ENCODE peak calls at places on chromosomes 16 and 17, in four cellular contexts. M is T-cell, I is fibroblast of mammary gland, T is DND-41. K is an unnamed sample.

GRCh38 chr17:81074875-81075274 is 39.9 kb downstream of the BAIAP2 start:
- DNase-seq in M (no peak), I (no peak), T (no peak), K (no peak)

GRCh38 chr17:691423-691822 is 23.2 kb downstream of the VPS53 start:
- DNase-seq in M (no peak), I (peak), T (no peak), K (no peak)

GRCh38 chr17:8227238-8227581 is 16.8 kb upstream of the AURKB start:
- DNase-seq in M (no peak), I (no peak), T (no peak), K (no peak)

GRCh38 chr17:10702574-10702973 is 5.2 kb downstream of the ADPRM start:
- DNase-seq in M (no peak), I (peak), T (no peak), K (no peak)

GRCh38 chr16:89569506-89570341 is 5.8 kb upstream of the CPNE7 start:
- DNase-seq in M (no peak), I (no peak), T (no peak), K (no peak)

GRCh38 chr16:63361032-63361624 is 1324.9 kb upstream of the CDH8 start:
- DNase-seq in M (no peak), I (peak), T (peak), K (peak)

GRCh38 chr16:15949210-15950166 is at the start of gene ABCC1:
- DNase-seq in M (peak), I (no peak), T (peak), K (no peak)

GRCh38 chr17:36947922-36948716 is 635 bp upstream of the AATF start:
- DNase-seq in M (no peak), I (no peak), T (no peak), K (no peak)

GRCh38 chr16:1356061-1356900 is 4.5 kb downstream of the GNPTG start:
- DNase-seq in M (no peak), I (no peak), T (no peak), K (no peak)

GRCh38 chr16:74561626-74562025 is 45.3 kb downstream of the GLG1 start:
- DNase-seq in M (no peak), I (peak), T (no peak), K (no peak)

GRCh38 chr16:89708481-89708931 is 7.0 kb upstream of the SPATA2L start:
- DNase-seq in M (no peak), I (no peak), T (no peak), K (no peak)

GRCh38 chr16:67457611-67458010 is 23.3 kb downstream of the ATP6V0D1 start:
- DNase-seq in M (no peak), I (no peak), T (no peak), K (no peak)

GRCh38 chr17:410674-411401 is 58.2 kb upstream of the RPH3AL start:
- DNase-seq in M (peak), I (peak), T (peak), K (peak)

GRCh38 chr17:31155208-31155810 is 60.5 kb downstream of the NF1 start:
- DNase-seq in M (no peak), I (peak), T (no peak), K (no peak)

GRCh38 chr16:65619606-65620005 is 497.7 kb upstream of the CDH11 start:
- DNase-seq in M (no peak), I (no peak), T (no peak), K (no peak)

K was measured in Jurkat, Clone E6-1.